ENCODE peak calls at places on chromosome 2, in six cellular contexts. Z, G, J, V, Q and U are unnamed samples.

GRCh38 chr2:141468746-141469145 is 662.1 kb downstream of the LRP1B start:
- DNase-seq in G (no peak), Z (no peak), J (no peak), V (no peak), Q (no peak), U (no peak)

GRCh38 chr2:150147889-150148683 is 339.4 kb downstream of the RND3 start:
- DNase-seq in Z (no peak), G (no peak), V (no peak), Q (no peak), J (no peak), U (peak)

GRCh38 chr2:60958800-60959199 is 58.7 kb upstream of the PEX13 start:
- DNase-seq in V (no peak), Z (no peak), J (no peak), Q (peak), G (no peak), U (peak)

GRCh38 chr2:17416891-17417391 is 101.3 kb downstream of the RAD51AP2 start:
- DNase-seq in Z (no peak), V (no peak), Q (no peak), G (no peak), J (no peak), U (peak)

GRCh38 chr2:201733544-201733943 is 35.1 kb upstream of the MPP4 start:
- DNase-seq in V (no peak), Z (no peak), J (no peak), G (no peak), Q (no peak), U (peak)

GRCh38 chr2:136764397-136765255 is 719 bp upstream of the THSD7B start:
- DNase-seq in Q (peak), Z (no peak), G (no peak), J (peak), V (no peak), U (no peak)

GRCh38 chr2:240922982-240923537 is 16.9 kb downstream of the CROCC2 start:
- DNase-seq in J (no peak), G (no peak), V (no peak), Q (no peak), Z (peak), U (no peak)

GRCh38 chr2:61961231-61961901 is 55.9 kb downstream of the COMMD1 start:
- DNase-seq in Q (no peak), V (no peak), J (no peak), G (no peak), Z (no peak), U (no peak)

GRCh38 chr2:176088048-176088936 is 4.2 kb upstream of the HOXD13 start:
- DNase-seq in J (peak), Z (no peak), G (no peak), Q (peak), V (no peak), U (peak)